ENCODE peak calls at places on chromosomes 3 and 15, in four cellular contexts. One of them, this sample, is unnamed.

GRCh38 chr3:16031434-16031833 is 143.0 kb upstream of the GALNT15 start:
- DNase-seq in SK-N-SH: no peak
- DNase-seq in HCT116: no peak
- DNase-seq in GM12878: no peak
- DNase-seq in this sample: no peak

GRCh38 chr3:60770532-60770931 is 480.7 kb downstream of the FHIT start:
- DNase-seq in SK-N-SH: no peak
- DNase-seq in HCT116: no peak
- DNase-seq in GM12878: no peak
- DNase-seq in this sample: no peak

GRCh38 chr3:59451800-59452741 is 402.2 kb upstream of the CFAP20DC start:
- DNase-seq in SK-N-SH: no peak
- DNase-seq in HCT116: no peak
- DNase-seq in GM12878: no peak
- DNase-seq in this sample: no peak

GRCh38 chr3:140455476-140455875 is 222.4 kb upstream of the TRIM42 start:
- DNase-seq in SK-N-SH: no peak
- DNase-seq in HCT116: no peak
- DNase-seq in GM12878: no peak
- DNase-seq in this sample: no peak

GRCh38 chr15:43516185-43516584 is 1.2 kb upstream of the MAP1A start:
- DNase-seq in SK-N-SH: no peak
- DNase-seq in HCT116: no peak
- DNase-seq in GM12878: no peak
- DNase-seq in this sample: no peak

GRCh38 chr3:46477145-46477544 is 12.4 kb upstream of the LTF start:
- DNase-seq in SK-N-SH: no peak
- DNase-seq in HCT116: no peak
- DNase-seq in GM12878: no peak
- DNase-seq in this sample: no peak

GRCh38 chr3:38545983-38546382 is 49.8 kb downstream of the EXOG start:
- DNase-seq in SK-N-SH: no peak
- DNase-seq in HCT116: no peak
- DNase-seq in GM12878: no peak
- DNase-seq in this sample: no peak

GRCh38 chr3:121483290-121483689 is 62.5 kb downstream of the POLQ start:
- DNase-seq in SK-N-SH: no peak
- DNase-seq in HCT116: no peak
- DNase-seq in GM12878: no peak
- DNase-seq in this sample: no peak

GRCh38 chr15:31274496-31275330 is 51.9 kb upstream of the KLF13 start:
- DNase-seq in SK-N-SH: peak
- DNase-seq in HCT116: no peak
- DNase-seq in GM12878: no peak
- DNase-seq in this sample: no peak

GRCh38 chr3:37307321-37307720 is 132.9 kb upstream of the LRRFIP2 start:
- DNase-seq in SK-N-SH: no peak
- DNase-seq in HCT116: no peak
- DNase-seq in GM12878: no peak
- DNase-seq in this sample: no peak

GRCh38 chr3:153338487-153338886 is 176.5 kb downstream of the RAP2B start:
- DNase-seq in SK-N-SH: no peak
- DNase-seq in HCT116: no peak
- DNase-seq in GM12878: no peak
- DNase-seq in this sample: no peak

GRCh38 chr3:131231710-131232348 is 149.7 kb upstream of the NUDT16 start:
- DNase-seq in SK-N-SH: peak
- DNase-seq in HCT116: no peak
- DNase-seq in GM12878: no peak
- DNase-seq in this sample: no peak

GRCh38 chr15:35958021-35958420 is 412.1 kb upstream of the DPH6 start:
- DNase-seq in SK-N-SH: peak
- DNase-seq in HCT116: no peak
- DNase-seq in GM12878: no peak
- DNase-seq in this sample: no peak

GRCh38 chr3:160941885-160942494 is 163.2 kb downstream of the B3GALNT1 start:
- DNase-seq in SK-N-SH: peak
- DNase-seq in HCT116: peak
- DNase-seq in GM12878: peak
- DNase-seq in this sample: peak

DNA sequence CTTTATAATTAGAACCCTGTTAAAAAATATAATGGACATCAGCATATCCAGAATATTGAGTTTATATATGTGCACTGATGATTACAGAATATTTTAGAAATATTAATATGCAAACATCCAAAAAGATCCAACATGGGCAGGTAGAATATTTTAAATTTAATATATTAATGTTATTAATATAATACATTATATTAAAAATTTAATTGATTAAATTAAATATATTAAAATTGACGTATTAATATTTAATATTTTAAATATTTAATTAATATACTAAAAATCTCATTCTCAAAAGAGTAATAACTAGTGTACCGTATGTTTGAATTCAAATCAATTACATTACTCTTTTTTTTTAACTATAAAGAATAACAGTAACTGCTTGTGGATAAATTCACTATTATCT is 73.8 kb upstream of the FURIN start:
- DNase-seq in SK-N-SH: no peak
- DNase-seq in HCT116: no peak
- DNase-seq in GM12878: no peak
- DNase-seq in this sample: no peak
- TF ChIP-seq SIN3A in SK-N-SH: no peak
- TF ChIP-seq SIN3A in HCT116: no peak
- TF ChIP-seq SIN3A in GM12878: no peak
- TF ChIP-seq SIN3A in this sample: no peak

GRCh38 chr3:158097141-158097540 is 9.1 kb downstream of the SHOX2 start:
- DNase-seq in SK-N-SH: no peak
- DNase-seq in HCT116: no peak
- DNase-seq in GM12878: no peak
- DNase-seq in this sample: no peak
- H3K4me3 ChIP-seq in SK-N-SH: no peak
- H3K4me3 ChIP-seq in HCT116: no peak
- H3K4me3 ChIP-seq in GM12878: peak
- H3K4me3 ChIP-seq in this sample: peak

GRCh38 chr3:138378990-138379389 is 30.6 kb downstream of the MRAS start:
- DNase-seq in SK-N-SH: no peak
- DNase-seq in HCT116: no peak
- DNase-seq in GM12878: no peak
- DNase-seq in this sample: no peak

GRCh38 chr3:138376663-138377062 is 28.3 kb downstream of the MRAS start:
- DNase-seq in SK-N-SH: no peak
- DNase-seq in HCT116: no peak
- DNase-seq in GM12878: no peak
- DNase-seq in this sample: no peak

GRCh38 chr3:138377804-138378203 is 29.4 kb downstream of the MRAS start:
- DNase-seq in SK-N-SH: no peak
- DNase-seq in HCT116: no peak
- DNase-seq in GM12878: no peak
- DNase-seq in this sample: no peak

GRCh38 chr3:138375446-138375845 is 27.1 kb downstream of the MRAS start:
- DNase-seq in SK-N-SH: no peak
- DNase-seq in HCT116: no peak
- DNase-seq in GM12878: no peak
- DNase-seq in this sample: no peak

DNA sequence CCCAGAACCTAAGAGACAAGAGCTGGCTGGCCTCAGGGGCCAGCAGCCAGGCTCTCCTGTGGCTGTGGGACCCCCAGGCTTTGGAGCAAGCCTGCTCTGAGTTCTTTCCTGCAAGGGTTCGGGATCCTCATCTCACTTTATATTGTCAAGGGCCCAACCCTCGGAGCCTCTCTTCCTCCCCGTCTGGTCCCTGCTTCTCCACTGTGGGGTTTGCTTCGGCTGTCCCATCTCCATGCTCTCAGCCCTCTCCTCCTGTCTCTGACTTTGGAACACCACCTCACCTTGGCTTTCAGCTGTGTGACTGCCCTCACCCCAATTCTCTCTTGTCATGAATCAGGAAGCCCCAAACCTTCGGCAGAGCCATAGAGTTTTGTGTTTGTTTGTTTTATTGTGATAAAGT is 30.0 kb downstream of the MRAS start:
- DNase-seq in SK-N-SH: no peak
- DNase-seq in HCT116: no peak
- DNase-seq in GM12878: no peak
- DNase-seq in this sample: no peak
- TF ChIP-seq SIN3A in SK-N-SH: no peak
- TF ChIP-seq SIN3A in HCT116: no peak
- TF ChIP-seq SIN3A in GM12878: no peak
- TF ChIP-seq SIN3A in this sample: no peak

GRCh38 chr3:102460579-102460978 is 25.8 kb downstream of the ZPLD1 start:
- DNase-seq in SK-N-SH: no peak
- DNase-seq in HCT116: no peak
- DNase-seq in GM12878: no peak
- DNase-seq in this sample: no peak
- H3K4me3 ChIP-seq in SK-N-SH: no peak
- H3K4me3 ChIP-seq in HCT116: no peak
- H3K4me3 ChIP-seq in GM12878: no peak
- H3K4me3 ChIP-seq in this sample: no peak

GRCh38 chr3:106421928-106422327 is 553.1 kb upstream of the CBLB start:
- DNase-seq in SK-N-SH: no peak
- DNase-seq in HCT116: no peak
- DNase-seq in GM12878: no peak
- DNase-seq in this sample: no peak

GRCh38 chr3:106428565-106428994 is 559.8 kb upstream of the CBLB start:
- DNase-seq in SK-N-SH: peak
- DNase-seq in HCT116: no peak
- DNase-seq in GM12878: no peak
- DNase-seq in this sample: no peak

GRCh38 chr3:106423321-106424225 is 554.8 kb upstream of the CBLB start:
- DNase-seq in SK-N-SH: no peak
- DNase-seq in HCT116: no peak
- DNase-seq in GM12878: no peak
- DNase-seq in this sample: no peak

GRCh38 chr3:106420628-106421027 is 551.8 kb upstream of the CBLB start:
- DNase-seq in SK-N-SH: no peak
- DNase-seq in HCT116: no peak
- DNase-seq in GM12878: no peak
- DNase-seq in this sample: no peak

GRCh38 chr3:106425021-106425420 is 556.2 kb upstream of the CBLB start:
- DNase-seq in SK-N-SH: no peak
- DNase-seq in HCT116: no peak
- DNase-seq in GM12878: no peak
- DNase-seq in this sample: no peak
- TF ChIP-seq SIN3A in SK-N-SH: no peak
- TF ChIP-seq SIN3A in HCT116: no peak
- TF ChIP-seq SIN3A in GM12878: no peak
- TF ChIP-seq SIN3A in this sample: no peak

GRCh38 chr15:76179023-76179422 is 119.2 kb downstream of the TMEM266 start:
- DNase-seq in SK-N-SH: no peak
- DNase-seq in HCT116: no peak
- DNase-seq in GM12878: no peak
- DNase-seq in this sample: no peak
- H3K4me3 ChIP-seq in SK-N-SH: no peak
- H3K4me3 ChIP-seq in HCT116: no peak
- H3K4me3 ChIP-seq in GM12878: no peak
- H3K4me3 ChIP-seq in this sample: no peak

GRCh38 chr15:76942331-76942730 is 10.8 kb downstream of the RCN2 start:
- DNase-seq in SK-N-SH: no peak
- DNase-seq in HCT116: no peak
- DNase-seq in GM12878: no peak
- DNase-seq in this sample: no peak
- TF ChIP-seq SIN3A in SK-N-SH: no peak
- TF ChIP-seq SIN3A in HCT116: no peak
- TF ChIP-seq SIN3A in GM12878: no peak
- TF ChIP-seq SIN3A in this sample: no peak

GRCh38 chr3:195540526-195540925 is 2.6 kb downstream of the PPP1R2 start:
- DNase-seq in SK-N-SH: no peak
- DNase-seq in HCT116: no peak
- DNase-seq in GM12878: no peak
- DNase-seq in this sample: no peak
- H3K4me3 ChIP-seq in SK-N-SH: no peak
- H3K4me3 ChIP-seq in HCT116: no peak
- H3K4me3 ChIP-seq in GM12878: peak
- H3K4me3 ChIP-seq in this sample: no peak

DNA sequence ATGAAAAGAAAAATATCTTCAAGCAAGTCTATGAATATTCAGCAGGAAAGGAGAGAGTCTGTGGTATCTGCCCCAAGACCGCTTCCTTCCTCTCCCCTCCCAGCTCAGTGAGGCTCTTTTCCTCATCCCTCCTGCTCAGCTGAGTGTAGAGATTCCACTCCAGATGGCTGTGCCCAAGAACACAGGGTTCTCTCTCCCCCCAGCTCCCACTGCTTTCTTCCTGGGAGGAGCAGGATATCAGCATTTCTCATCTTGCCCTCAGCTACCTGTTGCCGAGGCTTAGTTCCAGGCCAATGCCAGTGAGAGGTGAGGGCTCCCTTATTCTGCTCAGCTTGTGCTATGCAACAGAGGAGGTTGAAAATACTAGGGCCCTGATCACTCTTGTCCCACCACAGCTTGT is 211.9 kb downstream of the SV2B start:
- DNase-seq in SK-N-SH: no peak
- DNase-seq in HCT116: no peak
- DNase-seq in GM12878: no peak
- DNase-seq in this sample: no peak
- TF ChIP-seq SIN3A in SK-N-SH: no peak
- TF ChIP-seq SIN3A in HCT116: no peak
- TF ChIP-seq SIN3A in GM12878: no peak
- TF ChIP-seq SIN3A in this sample: no peak

GRCh38 chr3:181694805-181695660 is 16.7 kb upstream of the SOX2 start:
- DNase-seq in SK-N-SH: no peak
- DNase-seq in HCT116: no peak
- DNase-seq in GM12878: no peak
- DNase-seq in this sample: no peak
- H3K4me3 ChIP-seq in SK-N-SH: no peak
- H3K4me3 ChIP-seq in HCT116: no peak
- H3K4me3 ChIP-seq in GM12878: no peak
- H3K4me3 ChIP-seq in this sample: no peak